ENCODE peak calls at places on chromosomes 13 and 19, in six cellular contexts. One of them, this sample, is unnamed.

GRCh38 chr13:83538636-83539035 is 343.6 kb downstream of the SLITRK1 start:
- DNase-seq in CD8-positive, alpha-beta memory T cell: no peak
- DNase-seq in CD4-positive, CD25-positive, alpha-beta regulatory T cell: no peak
- DNase-seq in iPS DF 6.9: no peak
- DNase-seq in aorta: no peak
- DNase-seq in neuronal stem cell: no peak
- DNase-seq in this sample: no peak

GRCh38 chr13:76036176-76036575 is 400.0 kb downstream of the LMO7 start:
- DNase-seq in CD8-positive, alpha-beta memory T cell: no peak
- DNase-seq in CD4-positive, CD25-positive, alpha-beta regulatory T cell: no peak
- DNase-seq in iPS DF 6.9: no peak
- DNase-seq in aorta: no peak
- DNase-seq in neuronal stem cell: no peak
- DNase-seq in this sample: no peak

GRCh38 chr13:36030670-36031331 is 100.4 kb downstream of the DCLK1 start:
- DNase-seq in CD8-positive, alpha-beta memory T cell: no peak
- DNase-seq in CD4-positive, CD25-positive, alpha-beta regulatory T cell: no peak
- DNase-seq in iPS DF 6.9: no peak
- DNase-seq in aorta: no peak
- DNase-seq in neuronal stem cell: no peak
- DNase-seq in this sample: no peak

GRCh38 chr13:45715351-45715750 is 13.2 kb downstream of the CBY2 start:
- DNase-seq in CD8-positive, alpha-beta memory T cell: no peak
- DNase-seq in CD4-positive, CD25-positive, alpha-beta regulatory T cell: no peak
- DNase-seq in iPS DF 6.9: no peak
- DNase-seq in aorta: no peak
- DNase-seq in neuronal stem cell: no peak
- DNase-seq in this sample: no peak

GRCh38 chr19:27716922-27717321 is 1496.0 kb downstream of the UQCRFS1 start:
- DNase-seq in CD8-positive, alpha-beta memory T cell: no peak
- DNase-seq in CD4-positive, CD25-positive, alpha-beta regulatory T cell: no peak
- DNase-seq in iPS DF 6.9: no peak
- DNase-seq in aorta: no peak
- DNase-seq in neuronal stem cell: no peak
- DNase-seq in this sample: no peak

GRCh38 chr19:1177322-1178114 is 3.5 kb upstream of the SBNO2 start:
- DNase-seq in CD8-positive, alpha-beta memory T cell: no peak
- DNase-seq in CD4-positive, CD25-positive, alpha-beta regulatory T cell: no peak
- DNase-seq in iPS DF 6.9: no peak
- DNase-seq in aorta: peak; percentile 85
- DNase-seq in neuronal stem cell: no peak
- DNase-seq in this sample: no peak

GRCh38 chr13:58583961-58584360 is 952.4 kb downstream of the PCDH17 start:
- DNase-seq in CD8-positive, alpha-beta memory T cell: no peak
- DNase-seq in CD4-positive, CD25-positive, alpha-beta regulatory T cell: no peak
- DNase-seq in iPS DF 6.9: no peak
- DNase-seq in aorta: no peak
- DNase-seq in neuronal stem cell: no peak
- DNase-seq in this sample: no peak

GRCh38 chr13:94236876-94237275 is 242.6 kb downstream of the DCT start:
- DNase-seq in CD8-positive, alpha-beta memory T cell: no peak
- DNase-seq in CD4-positive, CD25-positive, alpha-beta regulatory T cell: no peak
- DNase-seq in iPS DF 6.9: no peak
- DNase-seq in aorta: no peak
- DNase-seq in neuronal stem cell: no peak
- DNase-seq in this sample: no peak

GRCh38 chr19:13613447-13613846 is 107.2 kb upstream of the CACNA1A start:
- DNase-seq in CD8-positive, alpha-beta memory T cell: no peak
- DNase-seq in CD4-positive, CD25-positive, alpha-beta regulatory T cell: no peak
- DNase-seq in iPS DF 6.9: no peak
- DNase-seq in aorta: peak; percentile 21
- DNase-seq in neuronal stem cell: no peak
- DNase-seq in this sample: no peak

GRCh38 chr13:97395437-97396136 is 38.4 kb upstream of the RAP2A start:
- DNase-seq in CD8-positive, alpha-beta memory T cell: no peak
- DNase-seq in CD4-positive, CD25-positive, alpha-beta regulatory T cell: no peak
- DNase-seq in iPS DF 6.9: no peak
- DNase-seq in aorta: no peak
- DNase-seq in neuronal stem cell: no peak
- DNase-seq in this sample: no peak

GRCh38 chr19:52722062-52723005 is 12.5 kb downstream of the ZNF611 start:
- DNase-seq in CD8-positive, alpha-beta memory T cell: no peak
- DNase-seq in CD4-positive, CD25-positive, alpha-beta regulatory T cell: no peak
- DNase-seq in iPS DF 6.9: no peak
- DNase-seq in aorta: no peak
- DNase-seq in neuronal stem cell: no peak
- DNase-seq in this sample: no peak

GRCh38 chr13:42275506-42275905 is 3.6 kb downstream of the AKAP11 start:
- DNase-seq in CD8-positive, alpha-beta memory T cell: no peak
- DNase-seq in CD4-positive, CD25-positive, alpha-beta regulatory T cell: no peak
- DNase-seq in iPS DF 6.9: no peak
- DNase-seq in aorta: no peak
- DNase-seq in neuronal stem cell: no peak
- DNase-seq in this sample: no peak

GRCh38 chr13:110409581-110409992 is 102.5 kb downstream of the COL4A2 start:
- DNase-seq in CD8-positive, alpha-beta memory T cell: no peak
- DNase-seq in CD4-positive, CD25-positive, alpha-beta regulatory T cell: no peak
- DNase-seq in iPS DF 6.9: no peak
- DNase-seq in aorta: peak; percentile 83
- DNase-seq in neuronal stem cell: no peak
- DNase-seq in this sample: no peak

GRCh38 chr19:53982611-53983010 is 8.8 kb upstream of the CACNG6 start:
- DNase-seq in CD8-positive, alpha-beta memory T cell: no peak
- DNase-seq in CD4-positive, CD25-positive, alpha-beta regulatory T cell: no peak
- DNase-seq in iPS DF 6.9: no peak
- DNase-seq in aorta: peak; percentile 78
- DNase-seq in neuronal stem cell: no peak
- DNase-seq in this sample: peak; percentile 47

GRCh38 chr13:109743706-109744453 is 42.5 kb downstream of the IRS2 start:
- DNase-seq in CD8-positive, alpha-beta memory T cell: no peak
- DNase-seq in CD4-positive, CD25-positive, alpha-beta regulatory T cell: no peak
- DNase-seq in iPS DF 6.9: no peak
- DNase-seq in aorta: no peak
- DNase-seq in neuronal stem cell: no peak
- DNase-seq in this sample: no peak

GRCh38 chr13:90156390-90156789 is 1191.1 kb upstream of the MIR17HG start:
- DNase-seq in CD8-positive, alpha-beta memory T cell: no peak
- DNase-seq in CD4-positive, CD25-positive, alpha-beta regulatory T cell: no peak
- DNase-seq in iPS DF 6.9: no peak
- DNase-seq in aorta: no peak
- DNase-seq in neuronal stem cell: no peak
- DNase-seq in this sample: no peak

GRCh38 chr19:18320865-18321728 is 1.8 kb downstream of the LSM4 start:
- DNase-seq in CD8-positive, alpha-beta memory T cell: no peak
- DNase-seq in CD4-positive, CD25-positive, alpha-beta regulatory T cell: no peak
- DNase-seq in iPS DF 6.9: no peak
- DNase-seq in aorta: no peak
- DNase-seq in neuronal stem cell: no peak
- DNase-seq in this sample: no peak

GRCh38 chr13:91459485-91459884 is 61.1 kb downstream of the GPC5 start:
- DNase-seq in CD8-positive, alpha-beta memory T cell: peak; percentile 4
- DNase-seq in CD4-positive, CD25-positive, alpha-beta regulatory T cell: no peak
- DNase-seq in iPS DF 6.9: no peak
- DNase-seq in aorta: no peak
- DNase-seq in neuronal stem cell: no peak
- DNase-seq in this sample: no peak

GRCh38 chr13:41039746-41040145 is 20.6 kb upstream of the ELF1 start:
- DNase-seq in CD8-positive, alpha-beta memory T cell: no peak
- DNase-seq in CD4-positive, CD25-positive, alpha-beta regulatory T cell: no peak
- DNase-seq in iPS DF 6.9: no peak
- DNase-seq in aorta: no peak
- DNase-seq in neuronal stem cell: no peak
- DNase-seq in this sample: no peak

GRCh38 chr13:28434934-28435333 is 60.0 kb downstream of the FLT1 start:
- DNase-seq in CD8-positive, alpha-beta memory T cell: no peak
- DNase-seq in CD4-positive, CD25-positive, alpha-beta regulatory T cell: no peak
- DNase-seq in iPS DF 6.9: no peak
- DNase-seq in aorta: no peak
- DNase-seq in neuronal stem cell: no peak
- DNase-seq in this sample: no peak

GRCh38 chr19:51166846-51167490 is 24.9 kb downstream of the SIGLEC7 start:
- DNase-seq in CD8-positive, alpha-beta memory T cell: peak; percentile 10
- DNase-seq in CD4-positive, CD25-positive, alpha-beta regulatory T cell: no peak
- DNase-seq in iPS DF 6.9: no peak
- DNase-seq in aorta: no peak
- DNase-seq in neuronal stem cell: no peak
- DNase-seq in this sample: no peak

GRCh38 chr13:45086484-45086883 is 33.8 kb upstream of the GTF2F2 start:
- DNase-seq in CD8-positive, alpha-beta memory T cell: no peak
- DNase-seq in CD4-positive, CD25-positive, alpha-beta regulatory T cell: no peak
- DNase-seq in iPS DF 6.9: no peak
- DNase-seq in aorta: no peak
- DNase-seq in neuronal stem cell: no peak
- DNase-seq in this sample: no peak

GRCh38 chr13:30031488-30031887 is 181.1 kb upstream of the UBL3 start:
- DNase-seq in CD8-positive, alpha-beta memory T cell: no peak
- DNase-seq in CD4-positive, CD25-positive, alpha-beta regulatory T cell: no peak
- DNase-seq in iPS DF 6.9: no peak
- DNase-seq in aorta: no peak
- DNase-seq in neuronal stem cell: no peak
- DNase-seq in this sample: no peak

GRCh38 chr19:55536951-55537740 is at the start of gene SBK2:
- DNase-seq in CD8-positive, alpha-beta memory T cell: no peak
- DNase-seq in CD4-positive, CD25-positive, alpha-beta regulatory T cell: no peak
- DNase-seq in iPS DF 6.9: no peak
- DNase-seq in aorta: no peak
- DNase-seq in neuronal stem cell: peak; percentile 79
- DNase-seq in this sample: no peak

GRCh38 chr13:52449323-52450011 is 967 bp downstream of the VPS36 start:
- DNase-seq in CD8-positive, alpha-beta memory T cell: peak; percentile 3
- DNase-seq in CD4-positive, CD25-positive, alpha-beta regulatory T cell: no peak
- DNase-seq in iPS DF 6.9: no peak
- DNase-seq in aorta: no peak
- DNase-seq in neuronal stem cell: no peak
- DNase-seq in this sample: no peak

GRCh38 chr19:30605333-30605732 is 233.1 kb downstream of the ZNF536 start:
- DNase-seq in CD8-positive, alpha-beta memory T cell: no peak
- DNase-seq in CD4-positive, CD25-positive, alpha-beta regulatory T cell: no peak
- DNase-seq in iPS DF 6.9: no peak
- DNase-seq in aorta: no peak
- DNase-seq in neuronal stem cell: no peak
- DNase-seq in this sample: no peak

GRCh38 chr19:44401787-44402115 is 343 bp upstream of the ZNF285 start:
- DNase-seq in CD8-positive, alpha-beta memory T cell: no peak
- DNase-seq in CD4-positive, CD25-positive, alpha-beta regulatory T cell: no peak
- DNase-seq in iPS DF 6.9: no peak
- DNase-seq in aorta: no peak
- DNase-seq in neuronal stem cell: no peak
- DNase-seq in this sample: no peak

GRCh38 chr13:100356889-100357288 is 231.7 kb downstream of the GGACT start:
- DNase-seq in CD8-positive, alpha-beta memory T cell: no peak
- DNase-seq in CD4-positive, CD25-positive, alpha-beta regulatory T cell: no peak
- DNase-seq in iPS DF 6.9: no peak
- DNase-seq in aorta: no peak
- DNase-seq in neuronal stem cell: no peak
- DNase-seq in this sample: no peak
- H3K4me3 ChIP-seq in CD8-positive, alpha-beta memory T cell: no peak overlapping the region
- H3K4me3 ChIP-seq in CD4-positive, CD25-positive, alpha-beta regulatory T cell: no peak overlapping the region
- H3K4me3 ChIP-seq in iPS DF 6.9: no peak overlapping the region
- H3K4me3 ChIP-seq in aorta: no peak overlapping the region
- H3K4me3 ChIP-seq in neuronal stem cell: no peak overlapping the region
- H3K4me3 ChIP-seq in this sample: no peak overlapping the region

DNA sequence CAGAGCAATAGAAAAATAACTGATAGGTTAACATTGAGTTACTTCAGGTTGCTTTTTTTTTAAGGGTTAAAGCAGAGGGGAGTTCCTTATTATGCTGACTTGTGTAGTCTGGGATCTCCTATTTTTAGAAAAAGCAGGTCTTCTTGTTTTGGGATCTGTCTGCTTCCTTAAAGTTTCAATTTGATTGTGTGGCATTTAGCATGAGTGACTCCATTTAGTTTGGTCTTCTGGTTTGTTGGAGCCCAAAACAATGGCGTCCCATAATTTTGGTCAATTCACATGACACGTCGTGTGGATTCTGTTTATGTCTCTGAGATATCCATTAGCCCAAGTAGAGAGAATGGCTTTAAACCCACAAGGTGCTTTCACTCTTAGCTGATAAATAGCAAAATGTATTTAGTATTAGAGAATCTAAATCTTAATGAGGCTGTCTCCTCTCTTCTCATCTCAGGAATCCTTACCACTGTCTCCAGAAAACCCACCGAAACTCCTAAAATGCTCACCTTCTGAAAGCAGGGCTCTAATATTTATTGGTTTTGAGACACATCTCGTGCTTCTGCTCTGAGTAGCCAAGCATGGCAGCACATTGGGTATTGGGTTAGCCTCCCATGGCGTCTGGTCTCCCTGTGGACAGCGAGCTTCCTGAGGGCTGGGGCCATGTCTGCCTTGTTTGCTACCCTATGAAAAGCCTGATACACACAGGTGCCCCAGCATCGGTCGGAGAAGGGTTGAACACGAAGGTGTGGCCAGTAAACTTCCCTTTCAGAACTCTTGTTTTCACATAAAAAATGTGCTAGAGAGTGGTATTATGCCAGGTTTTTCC is 67.2 kb upstream of the GPR183 start:
- DNase-seq in CD8-positive, alpha-beta memory T cell: no peak
- DNase-seq in CD4-positive, CD25-positive, alpha-beta regulatory T cell: no peak
- DNase-seq in iPS DF 6.9: no peak
- DNase-seq in aorta: no peak
- DNase-seq in neuronal stem cell: no peak
- DNase-seq in this sample: no peak
- H3K4me1 ChIP-seq in CD8-positive, alpha-beta memory T cell: peaks cover 89% of the 10 kb centered on the region
- H3K4me1 ChIP-seq in CD4-positive, CD25-positive, alpha-beta regulatory T cell: peaks cover 30% of the 10 kb centered on the region
- H3K4me1 ChIP-seq in iPS DF 6.9: peaks cover 2% of the 10 kb centered on the region
- H3K4me1 ChIP-seq in aorta: no peaks in the 10 kb centered on the region
- H3K4me1 ChIP-seq in neuronal stem cell: no peaks in the 10 kb centered on the region
- H3K4me1 ChIP-seq in this sample: no peaks in the 10 kb centered on the region

DNA sequence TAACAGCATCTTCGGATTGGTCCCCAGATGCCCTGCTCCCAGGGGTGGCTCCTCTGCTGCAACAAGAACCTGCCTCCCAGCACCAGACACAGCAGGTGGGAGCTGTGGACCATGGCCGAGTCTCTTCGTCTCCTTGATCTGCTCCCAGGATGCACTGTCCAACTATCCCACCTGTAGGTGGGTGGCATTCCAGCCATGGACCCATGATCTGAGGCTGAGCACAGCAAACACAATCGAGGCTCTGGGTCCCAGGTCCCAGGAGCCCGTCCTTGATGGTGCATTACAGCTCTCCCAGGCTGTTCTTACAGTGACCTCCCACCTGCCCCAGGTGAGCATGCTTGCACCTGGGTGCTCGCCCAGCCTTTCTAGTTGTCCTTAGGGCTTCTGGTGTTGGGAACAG is 1.6 kb downstream of the ZNF837 start:
- DNase-seq in CD8-positive, alpha-beta memory T cell: no peak
- DNase-seq in CD4-positive, CD25-positive, alpha-beta regulatory T cell: no peak
- DNase-seq in iPS DF 6.9: no peak
- DNase-seq in aorta: no peak
- DNase-seq in neuronal stem cell: no peak
- DNase-seq in this sample: no peak
- H3K4me3 ChIP-seq in CD8-positive, alpha-beta memory T cell: no peak overlapping the region
- H3K4me3 ChIP-seq in CD4-positive, CD25-positive, alpha-beta regulatory T cell: no peak overlapping the region
- H3K4me3 ChIP-seq in iPS DF 6.9: no peak overlapping the region
- H3K4me3 ChIP-seq in aorta: no peak overlapping the region
- H3K4me3 ChIP-seq in neuronal stem cell: no peak overlapping the region
- H3K4me3 ChIP-seq in this sample: no peak overlapping the region

GRCh38 chr19:11091343-11092153 is 2.3 kb downstream of the LDLR start:
- DNase-seq in CD8-positive, alpha-beta memory T cell: peak; percentile 68
- DNase-seq in CD4-positive, CD25-positive, alpha-beta regulatory T cell: peak; percentile 69
- DNase-seq in iPS DF 6.9: no peak
- DNase-seq in aorta: no peak
- DNase-seq in neuronal stem cell: no peak
- DNase-seq in this sample: peak; percentile 31
- H3K4me1 ChIP-seq in CD8-positive, alpha-beta memory T cell: peaks cover 67% of the 10 kb centered on the region
- H3K4me1 ChIP-seq in CD4-positive, CD25-positive, alpha-beta regulatory T cell: peaks cover 58% of the 10 kb centered on the region
- H3K4me1 ChIP-seq in iPS DF 6.9: no peaks in the 10 kb centered on the region
- H3K4me1 ChIP-seq in aorta: no peaks in the 10 kb centered on the region
- H3K4me1 ChIP-seq in neuronal stem cell: peaks cover 8% of the 10 kb centered on the region
- H3K4me1 ChIP-seq in this sample: peaks cover 29% of the 10 kb centered on the region